ENCODE peak calls at places on chromosomes 11 and 22, in eight cellular contexts. M is HCT116; P is upper lobe of right lung; W is mammary epithelial cell; T is thoracic aorta; H is colonic mucosa; S is WERI-Rb-1; A is CD8-positive, alpha-beta T cell. Y is an unnamed sample.

GRCh38 chr11:75563978-75564552 is 2.0 kb downstream of the SERPINH1 start:
- DNase-seq in M (no peak), P (peak; percentile 77), W (peak; percentile 80), T (peak; percentile 62), H (no peak), S (peak; percentile 33), A (no peak), Y (no peak)

GRCh38 chr22:24961217-24961844 is 8.8 kb downstream of the KIAA1671 start:
- DNase-seq in M (no peak), P (no peak), W (no peak), T (no peak), H (no peak), S (no peak), A (no peak), Y (no peak)

GRCh38 chr22:27213766-27214581 is 556.6 kb downstream of the MIAT start:
- DNase-seq in M (no peak), P (no peak), W (no peak), T (peak; percentile 44), H (peak; percentile 34), S (no peak), A (no peak), Y (no peak)

GRCh38 chr11:115338476-115338875 is 165.7 kb downstream of the CADM1 start:
- DNase-seq in M (no peak), P (no peak), W (no peak), T (no peak), H (no peak), S (no peak), A (no peak), Y (no peak)

GRCh38 chr11:13311570-13311969 is 34.0 kb downstream of the BMAL1 start:
- DNase-seq in M (no peak), P (no peak), W (peak; percentile 66), T (no peak), H (no peak), S (no peak), A (no peak), Y (no peak)

GRCh38 chr11:34570584-34570983 is 50.3 kb upstream of the EHF start:
- DNase-seq in M (no peak), P (no peak), W (peak; percentile 96), T (no peak), H (no peak), S (no peak), A (no peak), Y (no peak)

GRCh38 chr22:27370281-27370680 is 431.3 kb downstream of the MN1 start:
- DNase-seq in M (no peak), P (no peak), W (no peak), T (no peak), H (no peak), S (no peak), A (no peak), Y (no peak)

GRCh38 chr11:12044799-12045198 is 36.4 kb upstream of the DKK3 start:
- DNase-seq in M (no peak), P (no peak), W (no peak), T (no peak), H (no peak), S (no peak), A (no peak), Y (no peak)

GRCh38 chr22:36439481-36440271 is 41.8 kb downstream of the TXN2 start:
- DNase-seq in M (no peak), P (no peak), W (peak; percentile 83), T (no peak), H (peak; percentile 65), S (no peak), A (no peak), Y (no peak)

GRCh38 chr11:29333993-29334780 is 682.6 kb downstream of the KCNA4 start:
- DNase-seq in M (peak; percentile 29), P (no peak), W (peak; percentile 48), T (no peak), H (no peak), S (no peak), A (no peak), Y (peak; percentile 18)

GRCh38 chr11:94170953-94171352 is 42.3 kb downstream of the PANX1 start:
- DNase-seq in M (no peak), P (no peak), W (no peak), T (no peak), H (no peak), S (no peak), A (no peak), Y (no peak)

GRCh38 chr11:2587132-2587930 is 112.5 kb downstream of the KCNQ1OT1 start:
- DNase-seq in M (no peak), P (peak; percentile 61), W (no peak), T (no peak), H (no peak), S (peak; percentile 6), A (no peak), Y (no peak)

GRCh38 chr11:33869511-33870422 is 22.1 kb downstream of the LMO2 start:
- DNase-seq in M (no peak), P (peak; percentile 77), W (peak; percentile 31), T (no peak), H (peak; percentile 49), S (peak; percentile 35), A (no peak), Y (peak; percentile 14)

GRCh38 chr22:31173386-31174145 is 13.6 kb downstream of the RNF185 start:
- DNase-seq in M (no peak), P (no peak), W (peak; percentile 78), T (no peak), H (no peak), S (no peak), A (no peak), Y (no peak)

GRCh38 chr11:32098142-32098903 is 7.4 kb downstream of the RCN1 start:
- DNase-seq in M (no peak), P (no peak), W (no peak), T (no peak), H (no peak), S (no peak), A (no peak), Y (no peak)

GRCh38 chr11:34242037-34242625 is 115.7 kb downstream of the ABTB2 start:
- DNase-seq in M (no peak), P (no peak), W (peak; percentile 41), T (no peak), H (no peak), S (no peak), A (no peak), Y (peak; percentile 88)

GRCh38 chr11:66843776-66844495 is 695 bp downstream of the RCE1 start:
- DNase-seq in M (no peak), P (no peak), W (no peak), T (no peak), H (no peak), S (no peak), A (no peak), Y (peak; percentile 30)

GRCh38 chr11:126163074-126163700 is 48.3 kb downstream of the RPUSD4 start:
- DNase-seq in M (no peak), P (no peak), W (peak; percentile 72), T (peak; percentile 21), H (no peak), S (peak; percentile 53), A (no peak), Y (no peak)

GRCh38 chr22:49877642-49878041 is 24.0 kb downstream of the ZBED4 start:
- DNase-seq in M (no peak), P (no peak), W (no peak), T (no peak), H (no peak), S (no peak), A (no peak), Y (no peak)

GRCh38 chr11:62418136-62418535 is 697 bp upstream of the SCGB1A1 start:
- DNase-seq in M (no peak), P (no peak), W (no peak), T (no peak), H (no peak), S (no peak), A (no peak), Y (no peak)

GRCh38 chr11:62419560-62420342 is 918 bp downstream of the SCGB1A1 start:
- DNase-seq in M (no peak), P (no peak), W (no peak), T (no peak), H (no peak), S (no peak), A (no peak), Y (no peak)

GRCh38 chr11:62420882-62421281 is 2.0 kb downstream of the SCGB1A1 start:
- DNase-seq in M (no peak), P (no peak), W (no peak), T (no peak), H (no peak), S (no peak), A (no peak), Y (no peak)

GRCh38 chr11:62416596-62416995 is 2.2 kb upstream of the SCGB1A1 start:
- DNase-seq in M (no peak), P (no peak), W (no peak), T (no peak), H (no peak), S (no peak), A (no peak), Y (no peak)

GRCh38 chr11:62418733-62419132 is at the start of gene SCGB1A1:
- DNase-seq in M (no peak), P (no peak), W (no peak), T (no peak), H (no peak), S (no peak), A (no peak), Y (no peak)
- H3K27ac ChIP-seq in M (no peak within 1 kb of the TSS), P (peak within 1 kb of the TSS; percentile 70), W (no peak within 1 kb of the TSS), T (no peak within 1 kb of the TSS), H (peak within 1 kb of the TSS; percentile 5), S (no peak within 1 kb of the TSS), A (no peak within 1 kb of the TSS), Y (peak within 1 kb of the TSS; percentile 24)

GRCh38 chr22:42918500-42918899 is 61.4 kb upstream of the ARFGAP3 start:
- DNase-seq in M (no peak), P (peak; percentile 6), W (peak; percentile 90), T (no peak), H (no peak), S (no peak), A (no peak), Y (no peak)
- H3K27ac ChIP-seq in M (no peak overlapping the region), P (no peak overlapping the region), W (peak overlapping the region; percentile 65), T (no peak overlapping the region), H (no peak overlapping the region), S (no peak overlapping the region), A (no peak overlapping the region), Y (no peak overlapping the region)

DNA sequence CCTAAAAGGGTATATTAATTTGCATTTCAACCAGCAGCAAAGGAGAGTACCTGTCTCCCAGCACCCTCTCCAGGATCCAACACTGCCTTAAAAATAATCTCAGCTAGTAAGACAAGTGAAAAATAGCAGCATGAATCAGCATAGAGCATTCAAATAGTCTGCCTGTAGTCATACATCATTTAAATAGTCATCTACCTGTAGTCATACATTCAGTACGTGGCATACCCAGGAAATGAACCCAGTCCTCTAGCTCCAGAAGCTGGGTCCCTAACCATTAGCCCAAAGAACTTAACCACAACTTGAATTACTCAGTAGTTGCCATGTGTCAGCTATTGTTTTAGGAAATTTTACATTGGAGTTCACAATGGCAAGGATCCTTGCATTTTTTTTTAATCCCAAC is 9.3 kb downstream of the TENM4 start:
- DNase-seq in M (no peak), P (no peak), W (peak; percentile 94), T (no peak), H (no peak), S (no peak), A (no peak), Y (no peak)
- H3K27ac ChIP-seq in M (no peak overlapping the region), P (no peak overlapping the region), W (peak overlapping the region; percentile 46), T (peak overlapping the region; percentile 39), H (no peak overlapping the region), S (no peak overlapping the region), A (no peak overlapping the region), Y (no peak overlapping the region)

DNA sequence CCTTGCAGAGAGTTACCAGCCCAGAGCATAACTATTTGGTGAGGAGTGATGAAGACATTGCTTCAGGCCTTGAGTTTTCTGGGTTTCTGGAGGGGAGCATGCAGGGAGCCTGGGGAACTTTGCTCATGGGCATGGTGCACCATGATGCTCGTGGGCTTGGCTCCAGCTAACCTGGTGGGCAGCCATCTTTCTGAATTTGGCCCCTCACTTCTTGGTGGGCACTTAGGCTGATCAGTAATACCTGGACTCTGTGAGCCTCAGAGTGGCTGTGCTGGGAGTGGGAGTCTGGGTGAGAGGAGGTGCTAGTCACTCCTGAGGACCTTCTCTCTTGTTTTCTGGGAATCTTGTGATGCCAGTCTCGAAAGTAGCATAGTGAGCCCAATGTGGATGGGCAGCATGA is 30.6 kb downstream of the AMPD3 start:
- DNase-seq in M (no peak), P (no peak), W (no peak), T (no peak), H (no peak), S (no peak), A (no peak), Y (no peak)
- H3K27ac ChIP-seq in M (no peak overlapping the region), P (no peak overlapping the region), W (no peak overlapping the region), T (no peak overlapping the region), H (no peak overlapping the region), S (no peak overlapping the region), A (no peak overlapping the region), Y (no peak overlapping the region)